ENCODE peak calls at places on chromosomes 12 and 14, in four cellular contexts. F is fibroblast of lung, I is foreskin fibroblast, V is vagina. C is an unnamed sample.

GRCh38 chr12:57459750-57460400 is at the start of gene GLI1:
- DNase-seq in I (no peak), F (no peak), V (no peak), C (no peak)

GRCh38 chr14:93219103-93219726 is 12.2 kb downstream of the UBR7 start:
- DNase-seq in F (peak; percentile 56), V (no peak), I (peak; percentile 29), C (no peak)

GRCh38 chr12:10101042-10101579 is 2.3 kb upstream of the CLEC1A start:
- DNase-seq in F (peak; percentile 33), I (peak; percentile 19), V (no peak), C (peak; percentile 58)

GRCh38 chr12:64098709-64099354 is 123.3 kb downstream of the KICS2 start:
- DNase-seq in I (peak; percentile 76), F (peak; percentile 93), V (no peak), C (no peak)

GRCh38 chr12:79250955-79251354 is 386.4 kb downstream of the SYT1 start:
- DNase-seq in V (no peak), I (peak; percentile 9), F (peak; percentile 22), C (no peak)

GRCh38 chr14:64506751-64507150 is 2.2 kb downstream of the ZBTB1 start:
- DNase-seq in I (no peak), V (no peak), F (no peak), C (no peak)

GRCh38 chr12:71157601-71158233 is at the start of gene TSPAN8:
- DNase-seq in I (no peak), V (no peak), F (no peak), C (no peak)

GRCh38 chr12:12686472-12686871 is 9.5 kb downstream of the GPR19 start:
- DNase-seq in F (no peak), I (no peak), V (no peak), C (no peak)

GRCh38 chr12:28424965-28425364 is 234.7 kb downstream of the CCDC91 start:
- DNase-seq in V (no peak), F (peak; percentile 94), I (no peak), C (no peak)

GRCh38 chr12:12024958-12025682 is 45.6 kb upstream of the BCL2L14 start:
- DNase-seq in V (no peak), I (no peak), F (no peak), C (no peak)

GRCh38 chr14:85459361-85459760 is 70.6 kb upstream of the FLRT2 start:
- DNase-seq in I (no peak), V (no peak), F (no peak), C (no peak)

GRCh38 chr14:56482306-56482705 is 97.3 kb upstream of the TMEM260 start:
- DNase-seq in V (no peak), F (no peak), I (no peak), C (no peak)

GRCh38 chr14:53042480-53042879 is 91.6 kb upstream of the FERMT2 start:
- DNase-seq in V (no peak), F (peak; percentile 84), I (no peak), C (no peak)

GRCh38 chr14:70718383-70719123 is 76.8 kb downstream of the TTC9 start:
- DNase-seq in V (no peak), I (no peak), F (no peak), C (no peak)

GRCh38 chr14:65949711-65950516 is 536.3 kb upstream of the CCDC196 start:
- DNase-seq in F (peak; percentile 58), V (no peak), I (no peak), C (no peak)

GRCh38 chr12:23421556-23421955 is 527.9 kb downstream of the SOX5 start:
- DNase-seq in I (no peak), V (no peak), F (no peak), C (no peak)

GRCh38 chr12:106302401-106303201 is at the start of gene TCP11L2:
- DNase-seq in I (peak; percentile 60), V (no peak), F (peak; percentile 71), C (no peak)

GRCh38 chr12:68056300-68056699 is 67.1 kb downstream of the IFNG-AS1 start:
- DNase-seq in I (no peak), F (no peak), V (no peak), C (no peak)

GRCh38 chr14:77707355-77707723 is 484 bp downstream of the ALKBH1 start:
- DNase-seq in I (peak; percentile 39), F (peak; percentile 35), V (no peak), C (peak; percentile 13)

GRCh38 chr12:51821423-51822260 is 26.9 kb downstream of the FIGNL2 start:
- DNase-seq in V (no peak), I (no peak), F (no peak), C (no peak)

GRCh38 chr14:100842799-100843198 is 16.9 kb downstream of the MEG3 start:
- DNase-seq in V (no peak), F (peak; percentile 97), I (peak; percentile 72), C (peak; percentile 68)

GRCh38 chr14:53237488-53237887 is 84.4 kb upstream of the DDHD1 start:
- DNase-seq in F (no peak), I (no peak), V (no peak), C (no peak)

GRCh38 chr12:34392741-34393085 is 370.4 kb downstream of the ALG10 start:
- DNase-seq in V (peak; percentile 64), F (no peak), I (no peak), C (no peak)

GRCh38 chr12:56521590-56522371 is at the start of gene RBMS2:
- DNase-seq in F (peak; percentile 94), I (peak; percentile 89), V (no peak), C (peak; percentile 78)

GRCh38 chr14:78075610-78076277 is 94.4 kb upstream of the NRXN3 start:
- DNase-seq in V (no peak), F (no peak), I (no peak), C (no peak)

GRCh38 chr14:100711493-100711892 is 15.2 kb upstream of the DLK1 start:
- DNase-seq in I (no peak), F (no peak), V (no peak), C (no peak)

GRCh38 chr12:19323768-19324167 is 115.5 kb upstream of the AEBP2 start:
- DNase-seq in F (no peak), V (no peak), I (no peak), C (peak; percentile 76)

GRCh38 chr12:131947482-131948027 is 2.2 kb upstream of the EP400 start:
- DNase-seq in V (no peak), I (no peak), F (no peak), C (no peak)

GRCh38 chr14:93957333-93957710 is 19.0 kb downstream of the ASB2 start:
- DNase-seq in V (no peak), I (no peak), F (no peak), C (no peak)

GRCh38 chr14:60807971-60808370 is 73.4 kb downstream of the MNAT1 start:
- DNase-seq in V (no peak), F (peak; percentile 16), I (no peak), C (no peak)

GRCh38 chr12:107091381-107091780 is 2.0 kb downstream of the CRY1 start:
- DNase-seq in V (no peak), I (peak; percentile 41), F (peak; percentile 79), C (no peak)

GRCh38 chr14:105067140-105067968 is 2.1 kb upstream of the GPR132 start:
- DNase-seq in I (peak; percentile 40), F (peak; percentile 46), V (no peak), C (no peak)
- H3K4me3 ChIP-seq in I (no peak overlapping the region), F (no peak overlapping the region), V (no peak overlapping the region), C (no peak overlapping the region)

GRCh38 chr12:5511256-5511643 is 79.3 kb downstream of the NTF3 start:
- DNase-seq in V (peak; percentile 40), I (no peak), F (no peak), C (no peak)

GRCh38 chr12:5513406-5513805 is 81.5 kb downstream of the NTF3 start:
- DNase-seq in V (peak; percentile 72), F (no peak), I (no peak), C (no peak)

GRCh38 chr12:5512585-5512970 is 80.7 kb downstream of the NTF3 start:
- DNase-seq in V (peak; percentile 37), I (no peak), F (no peak), C (no peak)

GRCh38 chr12:5510251-5510805 is 78.4 kb downstream of the NTF3 start:
- DNase-seq in V (peak; percentile 82), I (no peak), F (no peak), C (no peak)

GRCh38 chr12:5511644-5512584 is 80.0 kb downstream of the NTF3 start:
- DNase-seq in F (peak; percentile 12), V (peak; percentile 95), I (peak; percentile 27), C (no peak)
- TF ChIP-seq CTCF in F (peak; percentile 45), V (peak; percentile 48), I (peak; percentile 74), C (peak; percentile 70)

DNA sequence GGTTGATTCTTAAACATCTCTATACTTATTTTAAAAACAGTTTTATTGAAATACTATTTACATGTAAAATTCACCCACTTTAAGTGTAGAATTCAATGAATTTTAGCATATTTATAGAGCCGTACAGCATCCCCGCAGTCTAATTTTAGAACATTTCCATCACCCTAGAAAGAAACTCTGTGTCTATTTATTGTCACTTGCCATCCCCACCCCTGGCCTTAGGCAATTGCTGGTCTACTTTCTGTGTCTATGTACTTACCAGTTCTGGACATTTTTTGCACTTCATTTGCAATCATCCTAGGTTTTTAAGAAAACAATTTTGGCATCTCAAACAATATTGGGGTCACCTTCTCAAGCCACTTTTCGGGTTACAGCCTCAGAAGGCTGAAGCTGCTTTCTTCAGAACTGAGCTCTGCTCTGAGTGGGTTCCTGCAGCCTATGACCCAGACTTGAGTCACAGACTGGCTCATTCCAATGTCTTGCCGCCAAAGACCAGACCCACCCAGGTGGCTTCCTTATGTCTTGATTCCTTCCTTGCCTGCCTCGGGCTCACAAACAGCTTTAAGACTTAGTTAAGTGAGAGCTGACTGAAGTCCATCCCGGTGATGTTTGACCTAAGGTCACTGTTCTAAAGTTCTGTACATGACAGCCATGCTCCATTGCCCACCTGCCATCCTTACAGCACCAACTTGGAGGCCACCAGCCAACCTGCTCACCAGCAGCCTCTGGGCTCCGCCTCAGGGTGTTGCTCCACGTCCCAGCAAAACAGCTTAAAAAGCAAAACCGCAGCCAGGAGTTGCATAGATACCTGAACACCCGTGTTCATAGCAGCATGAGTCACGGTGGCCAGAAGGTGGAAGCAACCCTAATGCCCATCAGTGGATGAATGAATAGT is 131.5 kb downstream of the CHST11 start:
- DNase-seq in I (peak; percentile 80), V (no peak), F (peak; percentile 89), C (no peak)
- H3K4me3 ChIP-seq in I (no peak overlapping the region), V (no peak overlapping the region), F (no peak overlapping the region), C (no peak overlapping the region)

GRCh38 chr14:103340480-103341212 is 6.6 kb downstream of the EIF5 start:
- DNase-seq in V (no peak), F (no peak), I (no peak), C (no peak)

GRCh38 chr14:103339561-103339960 is 5.5 kb downstream of the EIF5 start:
- DNase-seq in F (no peak), I (no peak), V (no peak), C (no peak)

GRCh38 chr14:103336191-103336590 is 2.2 kb downstream of the EIF5 start:
- DNase-seq in F (no peak), I (no peak), V (no peak), C (no peak)

GRCh38 chr14:103334644-103335603 is 887 bp downstream of the EIF5 start:
- DNase-seq in V (no peak), F (peak; percentile 79), I (peak; percentile 82), C (no peak)

GRCh38 chr14:103337794-103338193 is 3.8 kb downstream of the EIF5 start:
- DNase-seq in V (no peak), F (no peak), I (no peak), C (no peak)
- TF ChIP-seq CTCF in V (no peak), F (no peak), I (no peak), C (no peak)